ENCODE peak calls at places on chromosome 7, in four cellular contexts. C is fibroblast of mammary gland, W is astrocyte of the spinal cord, Q is cardiac fibroblast. D is an unnamed sample.
A peak's percentile ranks its signal among the peaks of the same experiment; 100 is the strongest.

GRCh38 chr7:30905078-30906012 is 6.3 kb upstream of the AQP1 start:
- DNase-seq in W (no peak), Q (no peak), C (no peak), D (no peak)

GRCh38 chr7:151114151-151115090 is 28.1 kb downstream of the AGAP3 start:
- DNase-seq in C (no peak), W (peak; percentile 14), Q (no peak), D (peak; percentile 67)

GRCh38 chr7:151735854-151736402 is 141.0 kb downstream of the PRKAG2 start:
- DNase-seq in Q (no peak), C (no peak), W (no peak), D (no peak)

GRCh38 chr7:103381280-103382061 is 34.0 kb downstream of the PSMC2 start:
- DNase-seq in C (no peak), W (no peak), Q (no peak), D (no peak)

GRCh38 chr7:82527831-82528230 is 84.3 kb upstream of the CACNA2D1 start:
- DNase-seq in W (peak; percentile 17), C (peak; percentile 47), Q (peak; percentile 66), D (peak; percentile 74)

GRCh38 chr7:50342616-50343114 is 38.1 kb downstream of the IKZF1 start:
- DNase-seq in C (peak; percentile 15), W (peak; percentile 45), Q (no peak), D (peak; percentile 70)

GRCh38 chr7:44521347-44522095 is 19.6 kb downstream of the NPC1L1 start:
- DNase-seq in C (no peak), W (no peak), Q (no peak), D (no peak)

GRCh38 chr7:21468969-21469368 is 41.1 kb downstream of the SP4 start:
- DNase-seq in W (no peak), Q (no peak), C (no peak), D (no peak)

GRCh38 chr7:100584046-100584676 is 1.8 kb downstream of the LRCH4 start:
- DNase-seq in Q (peak; percentile 68), W (peak; percentile 13), C (peak; percentile 27), D (peak; percentile 43)

GRCh38 chr7:1271046-1271445 is 38.4 kb downstream of the UNCX start:
- DNase-seq in C (no peak), W (no peak), Q (no peak), D (no peak)

GRCh38 chr7:35707422-35707821 is 12.5 kb upstream of the HERPUD2 start:
- DNase-seq in Q (no peak), C (no peak), W (peak; percentile 32), D (peak; percentile 29)

GRCh38 chr7:113892818-113893217 is 26.0 kb downstream of the PPP1R3A start:
- DNase-seq in C (no peak), Q (peak; percentile 2), W (no peak), D (no peak)

GRCh38 chr7:30931161-30931926 is 19.7 kb downstream of the AQP1 start:
- DNase-seq in W (no peak), Q (peak; percentile 70), C (no peak), D (no peak)

GRCh38 chr7:77540402-77540822 is 3.3 kb downstream of the PTPN12 start:
- DNase-seq in W (no peak), Q (no peak), C (no peak), D (no peak)

GRCh38 chr7:77537595-77538185 is 595 bp downstream of the PTPN12 start:
- DNase-seq in C (no peak), Q (peak; percentile 34), W (no peak), D (peak; percentile 35)

GRCh38 chr7:77537136-77537594 is at the start of gene PTPN12:
- DNase-seq in C (no peak), Q (no peak), W (no peak), D (no peak)

GRCh38 chr7:77538186-77538907 is 1.3 kb downstream of the PTPN12 start:
- DNase-seq in W (peak; percentile 93), C (peak; percentile 96), Q (peak; percentile 96), D (peak; percentile 85)

GRCh38 chr7:77538908-77539212 is 1.8 kb downstream of the PTPN12 start:
- DNase-seq in W (no peak), Q (no peak), C (no peak), D (peak; percentile 33)
- H3K4me3 ChIP-seq in W (peak overlapping the region; percentile 64), Q (peak overlapping the region; percentile 91), C (peak overlapping the region; percentile 99), D (peak overlapping the region; percentile 92)

DNA sequence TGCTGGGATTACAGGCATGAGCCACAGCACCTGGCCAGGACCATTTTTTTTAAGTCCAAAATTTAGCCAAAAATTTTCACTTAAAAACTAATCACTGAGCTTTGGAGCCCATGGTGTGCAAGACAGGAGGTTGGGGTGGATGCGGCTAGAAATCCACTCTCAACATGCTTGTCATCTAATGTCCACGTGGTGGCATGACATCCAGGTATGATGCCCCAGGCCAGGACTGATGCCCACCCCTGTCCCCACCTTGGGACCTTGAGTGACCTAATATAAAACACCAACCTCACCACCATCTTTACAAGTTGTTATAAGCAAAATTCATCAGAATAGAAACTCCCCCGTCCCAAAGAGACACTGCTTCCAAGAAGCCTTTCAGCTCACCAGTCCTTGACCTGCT is 20.4 kb upstream of the IMPDH1 start:
- DNase-seq in C (no peak), Q (no peak), W (no peak), D (no peak)
- TF ChIP-seq CTCF in C (no peak), Q (no peak), W (no peak), D (no peak)

GRCh38 chr7:70619659-70620058 is 512.3 kb upstream of the GALNT17 start:
- DNase-seq in C (no peak), Q (no peak), W (no peak), D (no peak)
- H3K4me3 ChIP-seq in C (no peak overlapping the region), Q (no peak overlapping the region), W (no peak overlapping the region), D (no peak overlapping the region)

DNA sequence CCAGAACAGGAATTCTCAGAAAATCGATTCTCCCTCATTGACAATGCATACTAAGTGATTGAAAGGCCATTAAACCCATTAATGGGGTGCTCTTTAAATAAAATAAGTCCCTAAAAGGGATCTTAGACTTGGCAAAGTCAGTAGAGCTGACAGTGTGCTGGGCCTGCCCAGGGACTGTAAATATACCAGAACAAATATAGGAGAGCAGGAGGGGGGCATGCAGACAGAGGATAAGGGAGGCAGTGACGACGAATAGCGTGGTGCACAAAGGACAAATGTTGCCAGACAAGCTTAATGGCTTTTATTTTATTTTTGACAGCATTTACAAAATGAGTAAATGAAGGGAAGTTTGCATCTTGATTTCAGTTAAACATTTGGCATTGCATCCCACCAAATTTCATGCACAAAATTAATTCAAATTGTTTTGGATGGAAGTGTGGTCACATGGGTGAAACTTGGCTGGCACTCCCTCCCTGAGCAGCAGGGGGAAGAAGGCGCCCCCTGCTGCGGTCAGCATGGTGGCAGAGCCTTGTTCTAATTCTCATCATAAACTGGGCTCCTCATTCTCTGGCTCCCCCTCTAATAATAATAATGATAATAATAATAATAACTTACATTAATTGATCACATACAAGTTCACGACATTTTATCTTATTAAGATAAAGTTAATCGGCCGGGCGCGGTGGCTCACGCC is 215.9 kb downstream of the SNX10 start:
- DNase-seq in C (no peak), Q (no peak), W (no peak), D (no peak)
- TF ChIP-seq CTCF in C (no peak), Q (no peak), W (no peak), D (no peak)

D was measured in choroid plexus epithelial cell.